ENCODE peak calls at places on chromosome 3, in ten cellular contexts. One of them, this sample, is unnamed.

GRCh38 chr3:113552851-113553250 is 20.5 kb downstream of the SIDT1 start:
- DNase-seq in A549: no peak
- DNase-seq in CD8-positive, alpha-beta memory T cell: no peak
- DNase-seq in activated CD8-positive, alpha-beta memory T cell treated with anti-CD3 and anti-CD28 coated beads for 24 hours: no peak
- DNase-seq in GM12891: no peak
- DNase-seq in putamen: no peak
- DNase-seq in OCI-M1: peak; percentile 23
- DNase-seq in cardiac fibroblast: no peak
- DNase-seq in activated naive CD4-positive, alpha-beta T cell treated with anti-CD3 and anti-CD28 coated beads for 36 hours: peak; percentile 48
- DNase-seq in stimulated activated CD4-positive, alpha-beta T cell treated with anti-CD3 and anti-CD28 coated beads, Interleukin-4, amount 100 ng/mL, for 4 hours: no peak
- DNase-seq in this sample: no peak

GRCh38 chr3:106206165-106206564 is 337.4 kb upstream of the CBLB start:
- DNase-seq in A549: no peak
- DNase-seq in CD8-positive, alpha-beta memory T cell: no peak
- DNase-seq in activated CD8-positive, alpha-beta memory T cell treated with anti-CD3 and anti-CD28 coated beads for 24 hours: no peak
- DNase-seq in GM12891: peak; percentile 4
- DNase-seq in putamen: no peak
- DNase-seq in OCI-M1: no peak
- DNase-seq in cardiac fibroblast: peak; percentile 18
- DNase-seq in activated naive CD4-positive, alpha-beta T cell treated with anti-CD3 and anti-CD28 coated beads for 36 hours: peak; percentile 47
- DNase-seq in stimulated activated CD4-positive, alpha-beta T cell treated with anti-CD3 and anti-CD28 coated beads, Interleukin-4, amount 100 ng/mL, for 4 hours: no peak
- DNase-seq in this sample: no peak

GRCh38 chr3:129917423-129918007 is 24.0 kb upstream of the TMCC1 start:
- DNase-seq in A549: no peak
- DNase-seq in CD8-positive, alpha-beta memory T cell: no peak
- DNase-seq in activated CD8-positive, alpha-beta memory T cell treated with anti-CD3 and anti-CD28 coated beads for 24 hours: no peak
- DNase-seq in GM12891: no peak
- DNase-seq in putamen: no peak
- DNase-seq in OCI-M1: peak; percentile 19
- DNase-seq in cardiac fibroblast: no peak
- DNase-seq in activated naive CD4-positive, alpha-beta T cell treated with anti-CD3 and anti-CD28 coated beads for 36 hours: no peak
- DNase-seq in stimulated activated CD4-positive, alpha-beta T cell treated with anti-CD3 and anti-CD28 coated beads, Interleukin-4, amount 100 ng/mL, for 4 hours: no peak
- DNase-seq in this sample: no peak

GRCh38 chr3:32018723-32019564 is 37.4 kb downstream of the ZNF860 start:
- DNase-seq in A549: peak; percentile 70
- DNase-seq in CD8-positive, alpha-beta memory T cell: no peak
- DNase-seq in activated CD8-positive, alpha-beta memory T cell treated with anti-CD3 and anti-CD28 coated beads for 24 hours: no peak
- DNase-seq in GM12891: peak; percentile 22
- DNase-seq in putamen: peak; percentile 29
- DNase-seq in OCI-M1: peak; percentile 67
- DNase-seq in cardiac fibroblast: peak; percentile 74
- DNase-seq in activated naive CD4-positive, alpha-beta T cell treated with anti-CD3 and anti-CD28 coated beads for 36 hours: no peak
- DNase-seq in stimulated activated CD4-positive, alpha-beta T cell treated with anti-CD3 and anti-CD28 coated beads, Interleukin-4, amount 100 ng/mL, for 4 hours: no peak
- DNase-seq in this sample: peak; percentile 47

GRCh38 chr3:134371542-134372324 is 2.5 kb downstream of the AMOTL2 start:
- DNase-seq in A549: no peak
- DNase-seq in CD8-positive, alpha-beta memory T cell: no peak
- DNase-seq in activated CD8-positive, alpha-beta memory T cell treated with anti-CD3 and anti-CD28 coated beads for 24 hours: no peak
- DNase-seq in GM12891: no peak
- DNase-seq in putamen: no peak
- DNase-seq in OCI-M1: no peak
- DNase-seq in cardiac fibroblast: no peak
- DNase-seq in activated naive CD4-positive, alpha-beta T cell treated with anti-CD3 and anti-CD28 coated beads for 36 hours: no peak
- DNase-seq in stimulated activated CD4-positive, alpha-beta T cell treated with anti-CD3 and anti-CD28 coated beads, Interleukin-4, amount 100 ng/mL, for 4 hours: no peak
- DNase-seq in this sample: no peak

GRCh38 chr3:108218811-108219210 is 3.4 kb downstream of the IFT57 start:
- DNase-seq in A549: no peak
- DNase-seq in CD8-positive, alpha-beta memory T cell: no peak
- DNase-seq in activated CD8-positive, alpha-beta memory T cell treated with anti-CD3 and anti-CD28 coated beads for 24 hours: no peak
- DNase-seq in GM12891: no peak
- DNase-seq in putamen: no peak
- DNase-seq in OCI-M1: no peak
- DNase-seq in cardiac fibroblast: peak; percentile 63
- DNase-seq in activated naive CD4-positive, alpha-beta T cell treated with anti-CD3 and anti-CD28 coated beads for 36 hours: no peak
- DNase-seq in stimulated activated CD4-positive, alpha-beta T cell treated with anti-CD3 and anti-CD28 coated beads, Interleukin-4, amount 100 ng/mL, for 4 hours: no peak
- DNase-seq in this sample: peak; percentile 13

GRCh38 chr3:31240013-31240412 is 292.7 kb upstream of the STT3B start:
- DNase-seq in A549: no peak
- DNase-seq in CD8-positive, alpha-beta memory T cell: no peak
- DNase-seq in activated CD8-positive, alpha-beta memory T cell treated with anti-CD3 and anti-CD28 coated beads for 24 hours: no peak
- DNase-seq in GM12891: no peak
- DNase-seq in putamen: no peak
- DNase-seq in OCI-M1: no peak
- DNase-seq in cardiac fibroblast: no peak
- DNase-seq in activated naive CD4-positive, alpha-beta T cell treated with anti-CD3 and anti-CD28 coated beads for 36 hours: no peak
- DNase-seq in stimulated activated CD4-positive, alpha-beta T cell treated with anti-CD3 and anti-CD28 coated beads, Interleukin-4, amount 100 ng/mL, for 4 hours: no peak
- DNase-seq in this sample: no peak

GRCh38 chr3:72887378-72887722 is 496 bp upstream of the GXYLT2 start:
- DNase-seq in A549: no peak
- DNase-seq in CD8-positive, alpha-beta memory T cell: no peak
- DNase-seq in activated CD8-positive, alpha-beta memory T cell treated with anti-CD3 and anti-CD28 coated beads for 24 hours: no peak
- DNase-seq in GM12891: no peak
- DNase-seq in putamen: peak; percentile 24
- DNase-seq in OCI-M1: no peak
- DNase-seq in cardiac fibroblast: no peak
- DNase-seq in activated naive CD4-positive, alpha-beta T cell treated with anti-CD3 and anti-CD28 coated beads for 36 hours: no peak
- DNase-seq in stimulated activated CD4-positive, alpha-beta T cell treated with anti-CD3 and anti-CD28 coated beads, Interleukin-4, amount 100 ng/mL, for 4 hours: no peak
- DNase-seq in this sample: no peak

GRCh38 chr3:54476876-54477275 is 354.5 kb downstream of the CACNA2D3 start:
- DNase-seq in A549: no peak
- DNase-seq in CD8-positive, alpha-beta memory T cell: no peak
- DNase-seq in activated CD8-positive, alpha-beta memory T cell treated with anti-CD3 and anti-CD28 coated beads for 24 hours: no peak
- DNase-seq in GM12891: no peak
- DNase-seq in putamen: no peak
- DNase-seq in OCI-M1: no peak
- DNase-seq in cardiac fibroblast: no peak
- DNase-seq in activated naive CD4-positive, alpha-beta T cell treated with anti-CD3 and anti-CD28 coated beads for 36 hours: no peak
- DNase-seq in stimulated activated CD4-positive, alpha-beta T cell treated with anti-CD3 and anti-CD28 coated beads, Interleukin-4, amount 100 ng/mL, for 4 hours: no peak
- DNase-seq in this sample: no peak

GRCh38 chr3:55305714-55306485 is 181.2 kb downstream of the WNT5A start:
- DNase-seq in A549: no peak
- DNase-seq in CD8-positive, alpha-beta memory T cell: no peak
- DNase-seq in activated CD8-positive, alpha-beta memory T cell treated with anti-CD3 and anti-CD28 coated beads for 24 hours: no peak
- DNase-seq in GM12891: no peak
- DNase-seq in putamen: no peak
- DNase-seq in OCI-M1: no peak
- DNase-seq in cardiac fibroblast: no peak
- DNase-seq in activated naive CD4-positive, alpha-beta T cell treated with anti-CD3 and anti-CD28 coated beads for 36 hours: no peak
- DNase-seq in stimulated activated CD4-positive, alpha-beta T cell treated with anti-CD3 and anti-CD28 coated beads, Interleukin-4, amount 100 ng/mL, for 4 hours: no peak
- DNase-seq in this sample: peak; percentile 8

GRCh38 chr3:28836199-28836598 is 444.7 kb upstream of the RBMS3 start:
- DNase-seq in A549: no peak
- DNase-seq in CD8-positive, alpha-beta memory T cell: no peak
- DNase-seq in activated CD8-positive, alpha-beta memory T cell treated with anti-CD3 and anti-CD28 coated beads for 24 hours: no peak
- DNase-seq in GM12891: no peak
- DNase-seq in putamen: no peak
- DNase-seq in OCI-M1: no peak
- DNase-seq in cardiac fibroblast: no peak
- DNase-seq in activated naive CD4-positive, alpha-beta T cell treated with anti-CD3 and anti-CD28 coated beads for 36 hours: no peak
- DNase-seq in stimulated activated CD4-positive, alpha-beta T cell treated with anti-CD3 and anti-CD28 coated beads, Interleukin-4, amount 100 ng/mL, for 4 hours: no peak
- DNase-seq in this sample: no peak

This sample was measured in AG08396.